ENCODE peak calls at places on chromosomes 2 and 18, in eight cellular contexts. P is fibroblast of lung; O is A673; V is GM10248; Q is CD4-positive, alpha-beta T cell; K is endothelial cell of umbilical vein; X is HFFc6; U is AG04449. F is an unnamed sample.

GRCh38 chr18:48100168-48100495 is 169.7 kb upstream of the SMAD2 start:
- DNase-seq in P (no peak), O (no peak), V (no peak), Q (no peak), K (no peak), X (no peak), U (no peak), F (no peak)

GRCh38 chr2:76316691-76317090 is 606.0 kb upstream of the GCFC2 start:
- DNase-seq in P (no peak), O (no peak), V (no peak), Q (no peak), K (no peak), X (no peak), U (no peak), F (no peak)

GRCh38 chr2:65043001-65043400 is 13.2 kb upstream of the CEP68 start:
- DNase-seq in P (no peak), O (no peak), V (no peak), Q (no peak), K (peak; percentile 82), X (no peak), U (no peak), F (no peak)

GRCh38 chr18:55121397-55122170 is 162.3 kb upstream of the CCDC68 start:
- DNase-seq in P (no peak), O (no peak), V (no peak), Q (no peak), K (no peak), X (no peak), U (no peak), F (no peak)

GRCh38 chr2:206740800-206741199 is 22.6 kb upstream of the DYTN start:
- DNase-seq in P (no peak), O (no peak), V (no peak), Q (no peak), K (no peak), X (no peak), U (no peak), F (no peak)

GRCh38 chr18:46042571-46043123 is 29.4 kb downstream of the PSTPIP2 start:
- DNase-seq in P (peak; percentile 83), O (no peak), V (no peak), Q (no peak), K (no peak), X (no peak), U (no peak), F (no peak)

GRCh38 chr18:2515408-2515807 is 55.9 kb downstream of the METTL4 start:
- DNase-seq in P (peak; percentile 96), O (peak; percentile 17), V (no peak), Q (no peak), K (peak; percentile 88), X (peak; percentile 92), U (peak; percentile 75), F (peak; percentile 87)

GRCh38 chr2:73238149-73238548 is 4.0 kb downstream of the CCT7 start:
- DNase-seq in P (no peak), O (no peak), V (no peak), Q (no peak), K (no peak), X (no peak), U (no peak), F (no peak)

GRCh38 chr2:10469301-10469700 is 21.2 kb upstream of the ODC1 start:
- DNase-seq in P (no peak), O (no peak), V (no peak), Q (no peak), K (no peak), X (no peak), U (no peak), F (no peak)

GRCh38 chr2:181850914-181851560 is 40.5 kb upstream of the ITPRID2 start:
- DNase-seq in P (no peak), O (peak; percentile 32), V (no peak), Q (no peak), K (peak; percentile 42), X (no peak), U (no peak), F (no peak)

GRCh38 chr2:232884001-232884421 is 13.9 kb downstream of the SNORC start:
- DNase-seq in P (no peak), O (no peak), V (no peak), Q (no peak), K (no peak), X (no peak), U (no peak), F (no peak)

GRCh38 chr18:58580078-58580477 is 48.8 kb downstream of the ALPK2 start:
- DNase-seq in P (peak; percentile 51), O (no peak), V (no peak), Q (no peak), K (no peak), X (peak; percentile 38), U (no peak), F (peak; percentile 54)

GRCh38 chr18:40938615-40939014 is 1016.4 kb upstream of the PIK3C3 start:
- DNase-seq in P (no peak), O (no peak), V (no peak), Q (no peak), K (no peak), X (no peak), U (no peak), F (no peak)

DNA sequence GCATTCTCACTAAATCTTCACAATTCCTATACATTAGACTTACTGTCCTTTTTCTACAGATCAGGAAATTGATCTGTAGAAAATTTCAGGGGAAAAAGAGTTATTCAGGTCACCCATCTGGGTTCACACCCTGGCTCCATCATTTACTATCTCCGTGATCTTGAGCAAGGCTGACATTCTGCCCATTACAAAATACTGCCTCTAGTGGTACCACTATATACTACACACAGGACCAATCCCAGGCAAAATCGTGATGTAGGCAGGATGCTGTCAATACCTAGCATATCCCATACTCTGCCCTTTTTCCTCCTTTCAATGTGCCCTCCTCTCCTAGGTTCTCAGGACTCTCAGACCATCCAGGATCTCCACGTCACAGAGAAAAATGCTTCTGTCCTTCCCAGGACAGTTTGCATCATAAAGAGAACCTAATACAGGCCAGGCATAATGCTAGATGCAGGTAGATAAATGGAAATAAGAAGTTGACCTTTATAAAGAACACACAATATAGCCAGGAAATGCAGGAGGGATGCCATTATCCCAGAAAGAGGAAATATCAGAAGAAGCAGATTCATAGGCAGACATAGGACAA is 101.9 kb downstream of the CDH20 start:
- DNase-seq in P (peak; percentile 1), O (peak; percentile 35), V (no peak), Q (no peak), K (peak; percentile 36), X (peak; percentile 13), U (no peak), F (peak; percentile 34)
- TF ChIP-seq CTCF in P (peak; percentile 46), O (peak; percentile 65), V (peak; percentile 31), Q (peak; percentile 22), K (peak; percentile 59), X (peak; percentile 81), U (peak; percentile 40), F (peak; percentile 29)

DNA sequence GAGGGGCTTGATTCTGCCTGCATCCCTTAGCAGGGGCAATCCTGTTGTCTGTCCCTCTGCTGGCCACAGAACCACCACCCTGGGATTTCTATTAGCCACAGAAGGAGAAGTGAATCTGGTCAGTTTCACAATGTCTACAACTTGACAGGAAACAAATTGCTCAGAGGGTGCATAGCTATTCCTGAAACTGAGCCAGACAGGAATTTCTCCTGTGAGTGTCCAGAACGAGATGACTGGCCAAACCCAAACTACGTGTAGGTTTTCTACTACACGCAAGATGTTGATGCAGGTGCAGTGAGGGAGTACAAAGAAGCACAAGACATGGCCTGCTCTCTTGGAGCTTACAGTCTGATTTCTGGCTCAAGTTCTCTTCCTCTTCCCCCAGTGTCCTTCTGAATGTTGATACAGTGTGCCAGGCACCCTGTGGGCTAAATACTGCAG is 201.9 kb downstream of the CLIP4 start:
- DNase-seq in P (peak; percentile 94), O (no peak), V (peak; percentile 33), Q (no peak), K (no peak), X (no peak), U (no peak), F (peak; percentile 82)
- TF ChIP-seq CTCF in P (no peak), O (no peak), V (no peak), Q (no peak), K (no peak), X (no peak), U (no peak), F (no peak)

GRCh38 chr2:191758420-191759199 is 80.7 kb downstream of the NABP1 start:
- DNase-seq in P (peak; percentile 57), O (peak; percentile 82), V (peak; percentile 83), Q (peak; percentile 19), K (peak; percentile 66), X (peak; percentile 37), U (no peak), F (peak; percentile 82)
- TF ChIP-seq CTCF in P (peak; percentile 28), O (peak; percentile 84), V (peak; percentile 57), Q (peak; percentile 68), K (peak; percentile 79), X (peak; percentile 83), U (peak; percentile 67), F (peak; percentile 57)

GRCh38 chr2:174076040-174076439 is 110.9 kb upstream of the SP3 start:
- DNase-seq in P (peak; percentile 11), O (no peak), V (no peak), Q (no peak), K (no peak), X (no peak), U (no peak), F (no peak)
- TF ChIP-seq CTCF in P (no peak), O (no peak), V (no peak), Q (no peak), K (no peak), X (no peak), U (no peak), F (no peak)

DNA sequence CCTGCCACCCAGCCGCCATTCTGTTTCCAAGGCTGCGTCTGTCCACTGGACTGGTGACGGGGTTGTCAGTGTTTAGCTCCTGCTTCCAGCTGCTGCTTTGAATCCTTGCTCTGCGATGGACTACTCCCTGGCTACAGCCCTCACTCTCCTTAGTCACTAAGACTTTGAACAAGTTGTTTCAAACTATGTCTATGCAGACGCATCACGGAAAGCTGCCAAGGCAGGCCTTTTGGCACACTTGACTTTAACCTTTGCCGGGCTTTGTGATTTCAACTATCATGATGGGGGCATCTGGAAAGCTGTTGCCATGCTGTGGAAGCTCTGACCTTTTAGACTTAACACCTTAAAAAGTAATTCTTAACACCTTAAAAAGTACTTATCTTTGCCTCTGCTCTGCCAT is 54.4 kb downstream of the PDE11A start:
- DNase-seq in P (no peak), O (no peak), V (no peak), Q (no peak), K (no peak), X (no peak), U (no peak), F (no peak)
- TF ChIP-seq CTCF in P (no peak), O (no peak), V (no peak), Q (no peak), K (no peak), X (no peak), U (no peak), F (no peak)

DNA sequence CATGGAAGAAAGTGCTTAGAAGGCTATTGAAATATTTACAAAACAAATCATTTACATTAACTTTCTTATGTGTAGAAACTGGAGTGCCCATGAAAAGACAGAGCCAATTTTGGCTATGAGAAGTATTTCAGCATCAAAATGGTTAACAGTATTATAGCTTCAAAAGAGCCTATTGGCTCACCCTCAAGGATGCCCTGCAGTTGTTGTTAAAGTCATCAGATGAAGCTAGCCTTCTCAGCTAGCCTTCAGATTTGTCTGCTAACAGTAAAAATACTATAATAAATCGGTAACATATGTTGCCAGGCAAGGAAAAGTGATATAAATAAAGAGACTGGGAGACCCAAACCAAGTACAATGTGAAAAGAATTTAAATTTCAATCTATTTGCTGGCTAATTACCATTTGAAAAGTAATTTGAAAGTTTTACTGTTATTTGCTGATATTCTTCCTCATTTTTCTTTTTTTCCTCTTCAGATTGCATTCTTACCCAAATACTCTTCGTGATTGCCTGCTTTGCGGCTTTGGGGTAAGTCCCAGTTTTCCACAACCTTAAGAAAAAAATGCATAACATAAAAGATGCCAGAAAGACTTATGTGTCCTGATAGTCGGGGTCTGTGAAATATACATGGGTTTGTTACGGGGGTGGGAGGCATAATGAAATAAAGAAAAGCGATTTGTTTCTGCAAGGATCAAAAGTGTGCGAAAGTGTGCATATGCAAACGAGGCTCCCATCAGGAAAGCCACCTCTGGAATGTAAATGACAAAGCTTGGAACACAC is 256.5 kb downstream of the MEIS1 start:
- DNase-seq in P (peak; percentile 40), O (no peak), V (no peak), Q (no peak), K (no peak), X (no peak), U (no peak), F (no peak)
- TF ChIP-seq CTCF in P (no peak), O (no peak), V (no peak), Q (no peak), K (no peak), X (no peak), U (no peak), F (no peak)